ENCODE peak calls at places on chromosomes 5 and 9, in ten cellular contexts. X, Y, R, B, C, U, G, A, P and K are unnamed samples.

GRCh38 chr9:4555251-4555650 is 65.0 kb downstream of the SLC1A1 start:
- DNase-seq in X (peak), Y (no peak), R (peak), B (no peak), C (peak), U (no peak), G (no peak), A (no peak), P (no peak), K (no peak)

GRCh38 chr5:141883184-141883947 is 5.2 kb upstream of the PCDH1 start:
- DNase-seq in X (peak), Y (peak), R (no peak), B (peak), C (no peak), U (no peak), G (no peak), A (no peak), P (no peak), K (peak)

GRCh38 chr9:128792134-128792533 is 5.1 kb downstream of the TBC1D13 start:
- DNase-seq in X (no peak), Y (no peak), R (no peak), B (no peak), C (no peak), U (no peak), G (no peak), A (no peak), P (no peak), K (no peak)

GRCh38 chr5:172840778-172841154 is 6.7 kb downstream of the ERGIC1 start:
- DNase-seq in X (no peak), Y (no peak), R (no peak), B (no peak), C (peak), U (no peak), G (no peak), A (no peak), P (no peak), K (no peak)

GRCh38 chr5:97998946-97999345 is 774.5 kb upstream of the RGMB start:
- DNase-seq in X (no peak), Y (no peak), R (no peak), B (no peak), C (no peak), U (no peak), G (no peak), A (no peak), P (no peak), K (peak)

GRCh38 chr9:137956688-137957385 is 79.3 kb downstream of the CACNA1B start:
- DNase-seq in X (no peak), Y (no peak), R (no peak), B (no peak), C (no peak), U (no peak), G (no peak), A (no peak), P (no peak), K (no peak)

GRCh38 chr5:136222575-136223235 is 29.7 kb upstream of the SMIM32 start:
- DNase-seq in X (no peak), Y (no peak), R (no peak), B (no peak), C (no peak), U (no peak), G (no peak), A (no peak), P (no peak), K (no peak)

GRCh38 chr9:122122903-122123632 is 30.0 kb upstream of the TTLL11 start:
- DNase-seq in X (peak), Y (peak), R (peak), B (peak), C (peak), U (no peak), G (no peak), A (peak), P (peak), K (peak)

GRCh38 chr9:127781821-127782220 is 3.4 kb upstream of the SH2D3C start:
- DNase-seq in X (no peak), Y (no peak), R (no peak), B (no peak), C (no peak), U (no peak), G (no peak), A (no peak), P (no peak), K (no peak)

GRCh38 chr9:136696502-136696901 is 9.2 kb upstream of the AGPAT2 start:
- DNase-seq in X (no peak), Y (no peak), R (no peak), B (no peak), C (no peak), U (no peak), G (no peak), A (no peak), P (no peak), K (no peak)

GRCh38 chr5:158637039-158637438 is 462.7 kb downstream of the EBF1 start:
- DNase-seq in X (no peak), Y (no peak), R (no peak), B (no peak), C (no peak), U (no peak), G (no peak), A (no peak), P (no peak), K (no peak)

GRCh38 chr5:172921906-172922305 is 37.3 kb upstream of the RPL26L1 start:
- DNase-seq in X (no peak), Y (no peak), R (no peak), B (peak), C (no peak), U (no peak), G (no peak), A (no peak), P (no peak), K (no peak)

GRCh38 chr9:137240321-137240840 is 706 bp upstream of the TUBB4B start:
- DNase-seq in X (peak), Y (peak), R (peak), B (peak), C (peak), U (peak), G (no peak), A (peak), P (peak), K (peak)

GRCh38 chr5:44845777-44846176 is 37.0 kb downstream of the MRPS30 start:
- DNase-seq in X (no peak), Y (no peak), R (no peak), B (no peak), C (peak), U (no peak), G (no peak), A (peak), P (no peak), K (no peak)

GRCh38 chr5:129945031-129945430 is 40.8 kb downstream of the CHSY3 start:
- DNase-seq in X (no peak), Y (no peak), R (no peak), B (no peak), C (no peak), U (peak), G (peak), A (no peak), P (no peak), K (peak)

GRCh38 chr5:133664422-133664821 is 52.1 kb upstream of the FSTL4 start:
- DNase-seq in X (no peak), Y (no peak), R (peak), B (no peak), C (no peak), U (peak), G (peak), A (no peak), P (no peak), K (no peak)

GRCh38 chr5:10509593-10509992 is 54.3 kb upstream of the ANKRD33B start:
- DNase-seq in X (no peak), Y (no peak), R (no peak), B (no peak), C (no peak), U (no peak), G (no peak), A (no peak), P (no peak), K (no peak)

GRCh38 chr9:110476251-110476650 is 103.3 kb downstream of the SVEP1 start:
- DNase-seq in X (no peak), Y (no peak), R (no peak), B (no peak), C (no peak), U (no peak), G (no peak), A (no peak), P (no peak), K (no peak)

GRCh38 chr9:130284249-130284625 is 18.7 kb downstream of the HMCN2 start:
- DNase-seq in X (no peak), Y (no peak), R (no peak), B (no peak), C (no peak), U (no peak), G (no peak), A (no peak), P (no peak), K (no peak)

GRCh38 chr5:174311531-174312269 is 266.2 kb downstream of the NSG2 start:
- DNase-seq in X (peak), Y (peak), R (peak), B (peak), C (peak), U (no peak), G (no peak), A (peak), P (peak), K (no peak)